ENCODE peak calls at places on chromosomes 4 and X, in six cellular contexts. One of them, this sample, is unnamed.

GRCh38 chr4:153420361-153420760 is 45.8 kb upstream of the TMEM131L start:
- DNase-seq in fibroblast of mammary gland: peak
- DNase-seq in cardiac muscle cell: peak
- DNase-seq in A549: no peak
- DNase-seq in Peyer's patch: no peak
- DNase-seq in OCI-LY7: no peak
- DNase-seq in this sample: no peak

GRCh38 chr4:167779864-167780263 is 312.5 kb upstream of the ANXA10 start:
- DNase-seq in fibroblast of mammary gland: no peak
- DNase-seq in cardiac muscle cell: peak
- DNase-seq in A549: no peak
- DNase-seq in Peyer's patch: no peak
- DNase-seq in OCI-LY7: no peak
- DNase-seq in this sample: no peak

GRCh38 chr4:172344266-172344772 is 531.1 kb downstream of the GALNTL6 start:
- DNase-seq in fibroblast of mammary gland: no peak
- DNase-seq in cardiac muscle cell: no peak
- DNase-seq in A549: no peak
- DNase-seq in Peyer's patch: no peak
- DNase-seq in OCI-LY7: no peak
- DNase-seq in this sample: no peak

GRCh38 chr4:54315561-54315960 is 86.5 kb downstream of the PDGFRA start:
- DNase-seq in fibroblast of mammary gland: no peak
- DNase-seq in cardiac muscle cell: no peak
- DNase-seq in A549: no peak
- DNase-seq in Peyer's patch: no peak
- DNase-seq in OCI-LY7: peak
- DNase-seq in this sample: peak

GRCh38 chr4:38075370-38076152 is 115.4 kb downstream of the PTTG2 start:
- DNase-seq in fibroblast of mammary gland: peak
- DNase-seq in cardiac muscle cell: peak
- DNase-seq in A549: no peak
- DNase-seq in Peyer's patch: no peak
- DNase-seq in OCI-LY7: no peak
- DNase-seq in this sample: peak

GRCh38 chrX:40471965-40472648 is 108.7 kb upstream of the ATP6AP2 start:
- DNase-seq in fibroblast of mammary gland: peak
- DNase-seq in cardiac muscle cell: peak
- DNase-seq in A549: no peak
- DNase-seq in Peyer's patch: peak
- DNase-seq in OCI-LY7: peak
- DNase-seq in this sample: peak

GRCh38 chrX:143429021-143429570 is 88.2 kb downstream of the SPANXN3 start:
- DNase-seq in fibroblast of mammary gland: peak
- DNase-seq in cardiac muscle cell: peak
- DNase-seq in A549: no peak
- DNase-seq in Peyer's patch: no peak
- DNase-seq in OCI-LY7: no peak
- DNase-seq in this sample: no peak

GRCh38 chr4:168411318-168412150 is 68.8 kb downstream of the DDX60L start:
- DNase-seq in fibroblast of mammary gland: peak
- DNase-seq in cardiac muscle cell: peak
- DNase-seq in A549: no peak
- DNase-seq in Peyer's patch: no peak
- DNase-seq in OCI-LY7: no peak
- DNase-seq in this sample: no peak

GRCh38 chrX:153526801-153527599 is 9.6 kb downstream of the ATP2B3 start:
- DNase-seq in fibroblast of mammary gland: no peak
- DNase-seq in cardiac muscle cell: no peak
- DNase-seq in A549: no peak
- DNase-seq in Peyer's patch: no peak
- DNase-seq in OCI-LY7: no peak
- DNase-seq in this sample: no peak

GRCh38 chr4:6746721-6747689 is 31.0 kb downstream of the BLOC1S4 start:
- DNase-seq in fibroblast of mammary gland: peak
- DNase-seq in cardiac muscle cell: peak
- DNase-seq in A549: no peak
- DNase-seq in Peyer's patch: peak
- DNase-seq in OCI-LY7: no peak
- DNase-seq in this sample: no peak

GRCh38 chr4:177726111-177726510 is 283.9 kb upstream of the AGA start:
- DNase-seq in fibroblast of mammary gland: peak
- DNase-seq in cardiac muscle cell: no peak
- DNase-seq in A549: no peak
- DNase-seq in Peyer's patch: no peak
- DNase-seq in OCI-LY7: no peak
- DNase-seq in this sample: no peak

GRCh38 chr4:28435346-28435745 is 1574.7 kb downstream of the STIM2 start:
- DNase-seq in fibroblast of mammary gland: peak
- DNase-seq in cardiac muscle cell: no peak
- DNase-seq in A549: no peak
- DNase-seq in Peyer's patch: no peak
- DNase-seq in OCI-LY7: no peak
- DNase-seq in this sample: no peak

GRCh38 chrX:97740044-97740443 is 856.3 kb downstream of the RPA4 start:
- DNase-seq in fibroblast of mammary gland: peak
- DNase-seq in cardiac muscle cell: no peak
- DNase-seq in A549: no peak
- DNase-seq in Peyer's patch: no peak
- DNase-seq in OCI-LY7: no peak
- DNase-seq in this sample: no peak

GRCh38 chrX:81241753-81242152 is 39.9 kb downstream of the SH3BGRL start:
- DNase-seq in fibroblast of mammary gland: no peak
- DNase-seq in cardiac muscle cell: no peak
- DNase-seq in A549: no peak
- DNase-seq in Peyer's patch: no peak
- DNase-seq in OCI-LY7: no peak
- DNase-seq in this sample: no peak

GRCh38 chrX:47540754-47541538 is 20.1 kb upstream of the ARAF start:
- DNase-seq in fibroblast of mammary gland: peak
- DNase-seq in cardiac muscle cell: peak
- DNase-seq in A549: peak
- DNase-seq in Peyer's patch: peak
- DNase-seq in OCI-LY7: no peak
- DNase-seq in this sample: peak

GRCh38 chr4:119209077-119209476 is 3.4 kb upstream of the USP53 start:
- DNase-seq in fibroblast of mammary gland: peak
- DNase-seq in cardiac muscle cell: peak
- DNase-seq in A549: peak
- DNase-seq in Peyer's patch: no peak
- DNase-seq in OCI-LY7: no peak
- DNase-seq in this sample: peak

GRCh38 chr4:171812377-171813194 is 618 bp upstream of the GALNTL6 start:
- DNase-seq in fibroblast of mammary gland: no peak
- DNase-seq in cardiac muscle cell: no peak
- DNase-seq in A549: no peak
- DNase-seq in Peyer's patch: no peak
- DNase-seq in OCI-LY7: no peak
- DNase-seq in this sample: peak

GRCh38 chr4:55125087-55125721 is at the start of gene KDR:
- DNase-seq in fibroblast of mammary gland: peak
- DNase-seq in cardiac muscle cell: peak
- DNase-seq in A549: no peak
- DNase-seq in Peyer's patch: peak
- DNase-seq in OCI-LY7: no peak
- DNase-seq in this sample: no peak

GRCh38 chr4:60683357-60683756 is 516.8 kb upstream of the ADGRL3 start:
- DNase-seq in fibroblast of mammary gland: peak
- DNase-seq in cardiac muscle cell: peak
- DNase-seq in A549: no peak
- DNase-seq in Peyer's patch: no peak
- DNase-seq in OCI-LY7: no peak
- DNase-seq in this sample: no peak

GRCh38 chr4:101169044-101170014 is 178.0 kb downstream of the PPP3CA start:
- DNase-seq in fibroblast of mammary gland: peak
- DNase-seq in cardiac muscle cell: peak
- DNase-seq in A549: no peak
- DNase-seq in Peyer's patch: no peak
- DNase-seq in OCI-LY7: peak
- DNase-seq in this sample: peak

GRCh38 chr4:2457481-2458295 is 11.2 kb upstream of the RNF4 start:
- DNase-seq in fibroblast of mammary gland: no peak
- DNase-seq in cardiac muscle cell: no peak
- DNase-seq in A549: no peak
- DNase-seq in Peyer's patch: no peak
- DNase-seq in OCI-LY7: no peak
- DNase-seq in this sample: no peak

GRCh38 chr4:55637272-55637820 is 1.2 kb upstream of the NMU start:
- DNase-seq in fibroblast of mammary gland: no peak
- DNase-seq in cardiac muscle cell: no peak
- DNase-seq in A549: no peak
- DNase-seq in Peyer's patch: no peak
- DNase-seq in OCI-LY7: no peak
- DNase-seq in this sample: no peak

GRCh38 chr4:10084651-10085320 is 31.8 kb downstream of the WDR1 start:
- DNase-seq in fibroblast of mammary gland: no peak
- DNase-seq in cardiac muscle cell: no peak
- DNase-seq in A549: no peak
- DNase-seq in Peyer's patch: peak
- DNase-seq in OCI-LY7: no peak
- DNase-seq in this sample: no peak

GRCh38 chr4:119268466-119268865 is 53.5 kb downstream of the FABP2 start:
- DNase-seq in fibroblast of mammary gland: no peak
- DNase-seq in cardiac muscle cell: no peak
- DNase-seq in A549: no peak
- DNase-seq in Peyer's patch: no peak
- DNase-seq in OCI-LY7: no peak
- DNase-seq in this sample: no peak

GRCh38 chr4:168900080-168900479 is 110.0 kb downstream of the CBR4 start:
- DNase-seq in fibroblast of mammary gland: peak
- DNase-seq in cardiac muscle cell: peak
- DNase-seq in A549: no peak
- DNase-seq in Peyer's patch: no peak
- DNase-seq in OCI-LY7: no peak
- DNase-seq in this sample: no peak

GRCh38 chr4:109801895-109802319 is at the start of gene CFI:
- DNase-seq in fibroblast of mammary gland: peak
- DNase-seq in cardiac muscle cell: peak
- DNase-seq in A549: no peak
- DNase-seq in Peyer's patch: no peak
- DNase-seq in OCI-LY7: no peak
- DNase-seq in this sample: no peak

GRCh38 chr4:89657931-89658700 is 178.8 kb downstream of the SNCA start:
- DNase-seq in fibroblast of mammary gland: peak
- DNase-seq in cardiac muscle cell: peak
- DNase-seq in A549: no peak
- DNase-seq in Peyer's patch: no peak
- DNase-seq in OCI-LY7: peak
- DNase-seq in this sample: no peak

GRCh38 chrX:119728487-119728886 is 29.9 kb upstream of the SOWAHD start:
- DNase-seq in fibroblast of mammary gland: no peak
- DNase-seq in cardiac muscle cell: no peak
- DNase-seq in A549: peak
- DNase-seq in Peyer's patch: no peak
- DNase-seq in OCI-LY7: peak
- DNase-seq in this sample: no peak
- TF ChIP-seq CTCF in fibroblast of mammary gland: no peak
- TF ChIP-seq CTCF in cardiac muscle cell: no peak
- TF ChIP-seq CTCF in A549: peak
- TF ChIP-seq CTCF in Peyer's patch: no peak
- TF ChIP-seq CTCF in OCI-LY7: peak
- TF ChIP-seq CTCF in this sample: no peak

DNA sequence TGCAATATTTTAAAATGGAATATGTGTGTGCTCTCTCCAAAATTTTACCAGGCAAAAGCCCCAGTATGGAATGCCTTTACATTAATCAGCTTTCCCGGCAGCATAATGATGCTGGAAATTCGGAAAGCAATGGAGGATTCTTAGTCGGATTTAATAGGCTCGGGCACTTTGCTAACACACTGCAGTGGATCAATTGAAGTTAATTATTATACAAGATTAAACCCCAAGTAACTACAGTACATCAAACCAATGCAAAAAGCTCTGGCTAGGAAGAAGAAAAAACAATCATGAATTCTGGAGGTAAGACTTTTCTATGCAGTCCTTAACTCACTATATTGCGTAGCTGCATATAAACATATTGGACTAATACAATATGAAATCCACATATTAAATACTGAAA is 43.6 kb upstream of the GRIA3 start:
- DNase-seq in fibroblast of mammary gland: no peak
- DNase-seq in cardiac muscle cell: no peak
- DNase-seq in A549: no peak
- DNase-seq in Peyer's patch: no peak
- DNase-seq in OCI-LY7: no peak
- DNase-seq in this sample: no peak
- TF ChIP-seq CTCF in fibroblast of mammary gland: no peak
- TF ChIP-seq CTCF in cardiac muscle cell: no peak
- TF ChIP-seq CTCF in A549: no peak
- TF ChIP-seq CTCF in Peyer's patch: no peak
- TF ChIP-seq CTCF in OCI-LY7: no peak
- TF ChIP-seq CTCF in this sample: no peak

GRCh38 chr4:173526724-173527102 is 3.3 kb downstream of the HAND2 start:
- DNase-seq in fibroblast of mammary gland: no peak
- DNase-seq in cardiac muscle cell: no peak
- DNase-seq in A549: no peak
- DNase-seq in Peyer's patch: no peak
- DNase-seq in OCI-LY7: no peak
- DNase-seq in this sample: no peak

GRCh38 chr4:173525118-173526033 is 4.7 kb downstream of the HAND2 start:
- DNase-seq in fibroblast of mammary gland: peak
- DNase-seq in cardiac muscle cell: peak
- DNase-seq in A549: no peak
- DNase-seq in Peyer's patch: no peak
- DNase-seq in OCI-LY7: no peak
- DNase-seq in this sample: no peak

GRCh38 chr4:173524218-173525117 is 5.6 kb downstream of the HAND2 start:
- DNase-seq in fibroblast of mammary gland: no peak
- DNase-seq in cardiac muscle cell: no peak
- DNase-seq in A549: no peak
- DNase-seq in Peyer's patch: no peak
- DNase-seq in OCI-LY7: no peak
- DNase-seq in this sample: no peak

GRCh38 chr4:173527103-173527876 is 2.7 kb downstream of the HAND2 start:
- DNase-seq in fibroblast of mammary gland: peak
- DNase-seq in cardiac muscle cell: peak
- DNase-seq in A549: no peak
- DNase-seq in Peyer's patch: no peak
- DNase-seq in OCI-LY7: no peak
- DNase-seq in this sample: peak

GRCh38 chr4:173526034-173526482 is 4.0 kb downstream of the HAND2 start:
- DNase-seq in fibroblast of mammary gland: peak
- DNase-seq in cardiac muscle cell: peak
- DNase-seq in A549: no peak
- DNase-seq in Peyer's patch: no peak
- DNase-seq in OCI-LY7: no peak
- DNase-seq in this sample: no peak
- TF ChIP-seq CTCF in fibroblast of mammary gland: no peak
- TF ChIP-seq CTCF in cardiac muscle cell: no peak
- TF ChIP-seq CTCF in A549: no peak
- TF ChIP-seq CTCF in Peyer's patch: no peak
- TF ChIP-seq CTCF in OCI-LY7: no peak
- TF ChIP-seq CTCF in this sample: no peak

GRCh38 chrX:124415115-124415798 is 68.9 kb downstream of the SH2D1A start:
- DNase-seq in fibroblast of mammary gland: no peak
- DNase-seq in cardiac muscle cell: no peak
- DNase-seq in A549: no peak
- DNase-seq in Peyer's patch: no peak
- DNase-seq in OCI-LY7: peak
- DNase-seq in this sample: no peak

GRCh38 chrX:124413244-124413643 is 66.9 kb downstream of the SH2D1A start:
- DNase-seq in fibroblast of mammary gland: no peak
- DNase-seq in cardiac muscle cell: no peak
- DNase-seq in A549: no peak
- DNase-seq in Peyer's patch: no peak
- DNase-seq in OCI-LY7: no peak
- DNase-seq in this sample: no peak

GRCh38 chrX:124414281-124414680 is 67.9 kb downstream of the SH2D1A start:
- DNase-seq in fibroblast of mammary gland: no peak
- DNase-seq in cardiac muscle cell: no peak
- DNase-seq in A549: no peak
- DNase-seq in Peyer's patch: no peak
- DNase-seq in OCI-LY7: peak
- DNase-seq in this sample: no peak
- TF ChIP-seq CTCF in fibroblast of mammary gland: no peak
- TF ChIP-seq CTCF in cardiac muscle cell: no peak
- TF ChIP-seq CTCF in A549: no peak
- TF ChIP-seq CTCF in Peyer's patch: no peak
- TF ChIP-seq CTCF in OCI-LY7: no peak
- TF ChIP-seq CTCF in this sample: no peak

This sample was measured in GM20000.